ENCODE peak calls at places on chromosomes 2 and 18, in nine cellular contexts. L, J, B, T, K, G, P, U and Q are unnamed samples.

GRCh38 chr2:66576381-66577330 is 141.7 kb downstream of the MEIS1 start:
- DNase-seq in L (no peak), J (no peak), B (no peak), T (peak; percentile 48), K (peak; percentile 28), G (peak; percentile 48), P (peak; percentile 78), U (no peak), Q (no peak)

GRCh38 chr18:75638597-75639467 is 211.3 kb upstream of the SMIM21 start:
- DNase-seq in L (no peak), J (no peak), B (no peak), T (no peak), K (no peak), G (peak; percentile 28), P (peak; percentile 82), U (no peak), Q (no peak)

GRCh38 chr2:31475692-31476091 is 61.1 kb upstream of the XDH start:
- DNase-seq in L (no peak), J (no peak), B (no peak), T (no peak), K (no peak), G (peak; percentile 57), P (no peak), U (no peak), Q (no peak)

GRCh38 chr2:189298038-189298437 is 118.5 kb upstream of the COL5A2 start:
- DNase-seq in L (no peak), J (no peak), B (no peak), T (no peak), K (no peak), G (peak; percentile 63), P (no peak), U (no peak), Q (no peak)

GRCh38 chr2:16653799-16654198 is 11.8 kb downstream of the CYRIA start:
- DNase-seq in L (no peak), J (no peak), B (no peak), T (no peak), K (no peak), G (no peak), P (peak; percentile 28), U (no peak), Q (no peak)

GRCh38 chr18:9446839-9447238 is 28.5 kb upstream of the RALBP1 start:
- DNase-seq in L (no peak), J (no peak), B (no peak), T (no peak), K (no peak), G (peak; percentile 54), P (no peak), U (no peak), Q (no peak)

GRCh38 chr2:3986063-3986462 is 282.7 kb downstream of the DCDC2C start:
- DNase-seq in L (no peak), J (no peak), B (no peak), T (no peak), K (no peak), G (no peak), P (no peak), U (no peak), Q (no peak)

GRCh38 chr18:54607213-54607934 is 16.3 kb downstream of the DYNAP start:
- DNase-seq in L (peak; percentile 37), J (no peak), B (no peak), T (no peak), K (no peak), G (peak; percentile 74), P (peak; percentile 54), U (no peak), Q (no peak)

GRCh38 chr2:106098081-106098480 is 96.0 kb downstream of the UXS1 start:
- DNase-seq in L (peak; percentile 16), J (no peak), B (no peak), T (no peak), K (no peak), G (no peak), P (peak; percentile 78), U (no peak), Q (no peak)

GRCh38 chr2:238259085-238260020 is 19.5 kb upstream of the HES6 start:
- DNase-seq in L (peak; percentile 79), J (no peak), B (no peak), T (peak; percentile 50), K (no peak), G (no peak), P (no peak), U (no peak), Q (no peak)

GRCh38 chr2:231917280-231918088 is 8.7 kb downstream of the NPPC start:
- DNase-seq in L (no peak), J (no peak), B (no peak), T (no peak), K (no peak), G (peak; percentile 26), P (peak; percentile 71), U (no peak), Q (no peak)

GRCh38 chr2:27216416-27217137 is 592 bp upstream of the CAD start:
- DNase-seq in L (no peak), J (no peak), B (no peak), T (no peak), K (no peak), G (no peak), P (peak; percentile 51), U (peak; percentile 56), Q (no peak)

GRCh38 chr2:44053456-44053855 is 57.7 kb upstream of the LRPPRC start:
- DNase-seq in L (no peak), J (no peak), B (no peak), T (no peak), K (no peak), G (no peak), P (no peak), U (no peak), Q (no peak)

GRCh38 chr18:79771446-79772107 is 26.2 kb upstream of the KCNG2 start:
- DNase-seq in L (no peak), J (no peak), B (no peak), T (peak; percentile 39), K (no peak), G (no peak), P (peak; percentile 32), U (peak; percentile 37), Q (no peak)

GRCh38 chr2:239822146-239822945 is 202.8 kb downstream of the NDUFA10 start:
- DNase-seq in L (no peak), J (no peak), B (no peak), T (no peak), K (no peak), G (no peak), P (peak; percentile 29), U (peak; percentile 35), Q (no peak)

GRCh38 chr2:240783819-240784621 is 36.0 kb downstream of the KIF1A start:
- DNase-seq in L (no peak), J (no peak), B (no peak), T (peak; percentile 44), K (no peak), G (no peak), P (no peak), U (no peak), Q (no peak)

GRCh38 chr2:220185766-220186165 is 558.3 kb downstream of the SLC4A3 start:
- DNase-seq in L (no peak), J (no peak), B (no peak), T (no peak), K (no peak), G (no peak), P (no peak), U (no peak), Q (no peak)

GRCh38 chr2:149877913-149878312 is 290.3 kb upstream of the MMADHC start:
- DNase-seq in L (peak; percentile 78), J (no peak), B (no peak), T (no peak), K (no peak), G (peak; percentile 72), P (no peak), U (no peak), Q (no peak)

GRCh38 chr2:8575011-8575750 is 106.7 kb upstream of the ID2 start:
- DNase-seq in L (peak; percentile 25), J (no peak), B (peak; percentile 34), T (no peak), K (no peak), G (no peak), P (no peak), U (no peak), Q (peak; percentile 19)

GRCh38 chr2:30702694-30703093 is 104.6 kb downstream of the CAPN13 start:
- DNase-seq in L (no peak), J (no peak), B (no peak), T (no peak), K (no peak), G (no peak), P (no peak), U (no peak), Q (no peak)

GRCh38 chr2:229409751-229410181 is 138.7 kb upstream of the PID1 start:
- DNase-seq in L (no peak), J (no peak), B (no peak), T (no peak), K (no peak), G (no peak), P (no peak), U (no peak), Q (no peak)

GRCh38 chr18:50662775-50663383 is 103.0 kb downstream of the MAPK4 start:
- DNase-seq in L (no peak), J (no peak), B (no peak), T (no peak), K (no peak), G (no peak), P (peak; percentile 20), U (no peak), Q (no peak)